ENCODE peak calls at places on chromosomes 2 and 18, in five cellular contexts. K is hepatocyte, O is heart right ventricle, J is mammary epithelial cell, C is HepG2. I is an unnamed sample.

GRCh38 chr2:206858972-206859739 is 80.2 kb upstream of the CPO start:
- DNase-seq in J (no peak), K (no peak), O (no peak), C (no peak), I (no peak)

GRCh38 chr2:240775911-240776310 is 44.1 kb downstream of the KIF1A start:
- DNase-seq in K (no peak), C (no peak), O (peak), J (no peak), I (no peak)

GRCh38 chr18:6414118-6414722 is 491 bp downstream of the L3MBTL4 start:
- DNase-seq in C (peak), O (peak), K (peak), J (peak), I (peak)

GRCh38 chr2:120749506-120750431 is 14.1 kb downstream of the GLI2 start:
- DNase-seq in K (no peak), J (no peak), C (no peak), O (no peak), I (peak)

GRCh38 chr2:12340164-12340563 is 376.6 kb upstream of the TRIB2 start:
- DNase-seq in O (no peak), C (no peak), J (no peak), K (no peak), I (no peak)

GRCh38 chr2:20223345-20224190 is 1.4 kb downstream of the SDC1 start:
- DNase-seq in K (peak), O (peak), J (no peak), C (peak), I (no peak)

GRCh38 chr18:610214-610928 is 13.6 kb downstream of the CLUL1 start:
- DNase-seq in K (no peak), C (no peak), O (no peak), J (no peak), I (no peak)

GRCh38 chr2:42809876-42810125 is 17.4 kb upstream of the HAAO start:
- DNase-seq in O (peak), J (peak), K (peak), C (peak), I (peak)

GRCh38 chr2:227783404-227784138 is 30.1 kb upstream of the CCL20 start:
- DNase-seq in O (no peak), J (no peak), K (no peak), C (no peak), I (no peak)

GRCh38 chr2:230416061-230416721 is at the start of gene SP100:
- DNase-seq in O (peak), K (peak), C (peak), J (peak), I (peak)

GRCh38 chr2:232238108-232238507 is 140.4 kb upstream of the ALPP start:
- DNase-seq in K (peak), J (no peak), O (no peak), C (no peak), I (no peak)

GRCh38 chr2:105708697-105709096 is 36.0 kb upstream of the NCK2 start:
- DNase-seq in K (no peak), C (no peak), O (no peak), J (no peak), I (no peak)

GRCh38 chr2:41781082-41781481 is 266.7 kb upstream of the PKDCC start:
- DNase-seq in J (no peak), O (no peak), C (no peak), K (no peak), I (no peak)

GRCh38 chr2:55158111-55158814 is 73.8 kb downstream of the CLHC1 start:
- DNase-seq in C (no peak), K (no peak), O (no peak), J (no peak), I (no peak)

GRCh38 chr18:63074987-63075404 is 244.6 kb downstream of the BCL2 start:
- DNase-seq in K (peak), O (peak), J (peak), C (peak), I (peak)
- H3K4me3 ChIP-seq in K (peak), O (peak), J (peak), C (no peak), I (peak)

GRCh38 chr2:203694186-203694585 is 12.3 kb upstream of the CD28 start:
- DNase-seq in J (no peak), K (no peak), C (no peak), O (no peak), I (no peak)

GRCh38 chr2:203691149-203691548 is 15.3 kb upstream of the CD28 start:
- DNase-seq in J (no peak), O (no peak), C (peak), K (no peak), I (no peak)

GRCh38 chr2:203690110-203691047 is 16.1 kb upstream of the CD28 start:
- DNase-seq in J (no peak), K (no peak), C (no peak), O (no peak), I (no peak)

GRCh38 chr2:203693242-203693879 is 13.1 kb upstream of the CD28 start:
- DNase-seq in C (no peak), K (no peak), O (no peak), J (no peak), I (no peak)

GRCh38 chr2:203692039-203692710 is 14.3 kb upstream of the CD28 start:
- DNase-seq in J (no peak), O (no peak), C (peak), K (no peak), I (no peak)
- H3K27ac ChIP-seq in J (no peak), O (peak), C (no peak), K (no peak), I (no peak)

GRCh38 chr2:44746856-44747612 is 194.5 kb upstream of the SIX3 start:
- DNase-seq in O (no peak), J (peak), K (no peak), C (no peak), I (no peak)
- H3K4me3 ChIP-seq in O (no peak), J (no peak), K (no peak), C (no peak), I (no peak)

GRCh38 chr2:69572640-69573039 is 70.9 kb downstream of the AAK1 start:
- DNase-seq in J (peak), K (no peak), C (no peak), O (no peak), I (no peak)

GRCh38 chr2:69578201-69578555 is 65.4 kb downstream of the AAK1 start:
- DNase-seq in J (no peak), C (no peak), O (no peak), K (no peak), I (no peak)

GRCh38 chr2:69577467-69578200 is 65.9 kb downstream of the AAK1 start:
- DNase-seq in K (no peak), C (no peak), J (no peak), O (no peak), I (no peak)

GRCh38 chr2:69576895-69577294 is 66.6 kb downstream of the AAK1 start:
- DNase-seq in J (no peak), C (no peak), O (no peak), K (no peak), I (no peak)

GRCh38 chr2:69575926-69576325 is 67.6 kb downstream of the AAK1 start:
- DNase-seq in C (no peak), O (no peak), J (no peak), K (no peak), I (no peak)
- H3K27ac ChIP-seq in C (no peak), O (no peak), J (no peak), K (no peak), I (no peak)

GRCh38 chr2:64568836-64569235 is 44.7 kb downstream of the AFTPH start:
- DNase-seq in C (peak), O (no peak), K (no peak), J (no peak), I (no peak)

GRCh38 chr2:64567473-64567872 is 43.3 kb downstream of the AFTPH start:
- DNase-seq in C (no peak), K (no peak), O (no peak), J (no peak), I (no peak)

GRCh38 chr2:64565358-64565757 is 41.2 kb downstream of the AFTPH start:
- DNase-seq in O (no peak), K (no peak), J (no peak), C (no peak), I (no peak)

GRCh38 chr2:64563436-64563938 is 39.4 kb downstream of the AFTPH start:
- DNase-seq in K (no peak), J (no peak), C (no peak), O (no peak), I (no peak)

DNA sequence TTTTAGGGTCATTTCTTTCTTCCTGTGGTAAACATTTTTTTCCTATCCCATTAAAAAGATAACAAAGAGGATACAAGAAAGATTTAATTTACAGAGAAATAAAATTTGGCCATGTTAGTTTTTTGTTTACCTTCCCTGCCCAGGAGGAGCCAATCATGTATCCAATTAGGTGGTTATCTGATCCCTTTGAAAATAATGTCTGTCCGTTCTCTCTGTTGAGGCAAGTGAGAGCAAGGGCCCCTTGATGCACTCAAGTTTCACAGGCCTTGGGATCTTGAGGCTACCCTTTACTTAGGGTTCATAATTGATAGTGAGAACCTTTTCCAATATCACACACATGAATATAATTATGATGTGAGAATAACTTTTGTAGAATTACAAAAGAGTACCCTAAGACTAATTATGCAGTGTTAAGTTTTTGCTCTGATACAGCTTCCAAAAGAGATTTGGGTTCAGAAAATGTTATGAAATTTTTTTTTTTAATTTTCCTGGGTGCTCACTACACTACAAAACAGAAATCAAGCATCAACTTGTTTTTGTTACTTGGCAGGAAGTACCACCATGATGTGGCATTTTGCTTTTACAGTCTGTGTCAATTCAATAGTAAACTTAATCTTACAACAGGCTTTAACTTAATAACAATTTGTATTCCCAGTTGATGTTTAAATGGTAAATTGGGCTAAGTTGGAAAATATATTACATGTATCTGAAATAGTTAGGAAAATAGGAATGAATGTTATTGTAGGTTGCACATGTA is 42.0 kb downstream of the AFTPH start:
- DNase-seq in K (no peak), J (peak), C (no peak), O (no peak), I (no peak)
- H3K4me3 ChIP-seq in K (no peak), J (no peak), C (no peak), O (no peak), I (no peak)

GRCh38 chr2:25335204-25335603 is 6.5 kb downstream of the DNMT3A start:
- DNase-seq in C (no peak), O (no peak), J (no peak), K (no peak), I (no peak)
- H3K27ac ChIP-seq in C (no peak), O (peak), J (no peak), K (no peak), I (no peak)

GRCh38 chr2:161243873-161244272 is 64.4 kb upstream of the PSMD14 start:
- DNase-seq in J (no peak), K (no peak), C (no peak), O (no peak), I (no peak)
- H3K4me3 ChIP-seq in J (peak), K (peak), C (peak), O (peak), I (no peak)

I was measured in coronary artery.